ENCODE peak calls at places on chromosomes 1 and 21, in nine cellular contexts. Z is brain microvascular endothelial cell, D is AG10803, R is B cell, W is pancreas, B is cardiac fibroblast, F is upper lobe of left lung, S is fibroblast of lung, J is GM12865. H is an unnamed sample.

GRCh38 chr1:32447469-32448185 is 17.2 kb upstream of the ZBTB8B start:
- DNase-seq in S (peak), R (no peak), B (peak), Z (peak), D (peak), F (no peak), J (no peak), W (no peak), H (no peak)

GRCh38 chr1:26831546-26832248 is 5.2 kb downstream of the ZDHHC18 start:
- DNase-seq in Z (no peak), S (peak), W (no peak), J (no peak), B (peak), D (peak), R (no peak), F (no peak), H (no peak)

GRCh38 chr1:220157738-220158137 is 63.8 kb downstream of the IARS2 start:
- DNase-seq in S (no peak), D (no peak), W (no peak), R (no peak), J (no peak), F (no peak), B (no peak), Z (no peak), H (no peak)

GRCh38 chr1:101520302-101520701 is 283.5 kb downstream of the S1PR1 start:
- DNase-seq in S (peak), W (no peak), Z (peak), J (peak), F (no peak), D (peak), R (peak), B (peak), H (peak)

GRCh38 chr21:16913010-16913409 is 599.8 kb upstream of the CXADR start:
- DNase-seq in B (no peak), S (no peak), D (no peak), W (no peak), Z (no peak), F (no peak), J (no peak), R (no peak), H (no peak)

GRCh38 chr1:203671047-203671446 is 44.4 kb downstream of the ATP2B4 start:
- DNase-seq in Z (no peak), W (no peak), R (no peak), J (no peak), B (no peak), D (no peak), S (peak), F (no peak), H (no peak)

GRCh38 chr1:168488153-168488552 is 55.6 kb downstream of the XCL2 start:
- DNase-seq in Z (no peak), S (peak), B (peak), F (no peak), J (no peak), R (no peak), W (peak), D (peak), H (no peak)

GRCh38 chr1:1827456-1827855 is 49.2 kb upstream of the NADK start:
- DNase-seq in S (no peak), B (no peak), Z (no peak), D (peak), W (no peak), J (no peak), F (no peak), R (no peak), H (no peak)

GRCh38 chr1:30929135-30929889 is 20.8 kb upstream of the SDC3 start:
- DNase-seq in W (peak), B (peak), S (peak), Z (peak), R (peak), D (peak), J (peak), F (no peak), H (peak)

GRCh38 chr1:1170215-1170890 is 3.3 kb upstream of the TTLL10 start:
- DNase-seq in S (no peak), Z (no peak), W (no peak), F (no peak), R (peak), D (no peak), B (no peak), J (no peak), H (no peak)

GRCh38 chr1:1349256-1350012 is at the start of gene DVL1:
- DNase-seq in D (peak), J (peak), W (peak), S (peak), B (peak), F (peak), R (peak), Z (no peak), H (peak)

GRCh38 chr1:67804710-67805109 is 28.6 kb downstream of the GNG12 start:
- DNase-seq in Z (no peak), J (no peak), B (no peak), F (no peak), S (no peak), D (no peak), W (no peak), R (no peak), H (no peak)

GRCh38 chr21:31347435-31348032 is 3.5 kb upstream of the TIAM1 start:
- DNase-seq in Z (peak), J (no peak), D (peak), S (peak), B (peak), W (no peak), F (no peak), R (no peak), H (no peak)

GRCh38 chr1:38500891-38501290 is 358.7 kb downstream of the RRAGC start:
- DNase-seq in Z (no peak), J (no peak), S (no peak), W (no peak), F (no peak), D (no peak), B (no peak), R (no peak), H (no peak)

GRCh38 chr1:234495231-234495990 is 16.4 kb upstream of the TARBP1 start:
- DNase-seq in F (no peak), J (peak), D (peak), S (peak), B (peak), W (no peak), R (no peak), Z (peak), H (peak)

GRCh38 chr21:45551316-45551715 is 9.1 kb upstream of the SLC19A1 start:
- DNase-seq in B (peak), Z (peak), R (peak), J (peak), F (no peak), D (peak), W (no peak), S (peak), H (no peak)

GRCh38 chr1:209505044-209505443 is 78.5 kb upstream of the CAMK1G start:
- DNase-seq in J (no peak), W (no peak), S (no peak), F (no peak), Z (peak), R (no peak), D (peak), B (no peak), H (no peak)

GRCh38 chr1:170705981-170706380 is 42.0 kb downstream of the PRRX1 start:
- DNase-seq in J (no peak), S (no peak), D (no peak), B (no peak), Z (no peak), F (no peak), W (no peak), R (no peak), H (no peak)

GRCh38 chr1:115190766-115191165 is 101.5 kb upstream of the TSPAN2 start:
- DNase-seq in J (no peak), D (peak), B (no peak), F (no peak), Z (no peak), S (peak), R (no peak), W (no peak), H (no peak)

GRCh38 chr1:234969630-234970370 is 158.8 kb downstream of the TOMM20 start:
- DNase-seq in D (peak), B (peak), Z (peak), F (peak), J (no peak), S (peak), W (peak), R (no peak), H (no peak)

GRCh38 chr1:2602311-2602835 is 15.8 kb downstream of the PRXL2B start:
- DNase-seq in R (no peak), J (no peak), Z (no peak), D (no peak), S (no peak), W (no peak), B (no peak), F (peak), H (no peak)

GRCh38 chr1:64912191-64912590 is 54.2 kb downstream of the JAK1 start:
- DNase-seq in B (no peak), R (no peak), F (no peak), J (no peak), W (no peak), D (no peak), Z (no peak), S (no peak), H (no peak)

GRCh38 chr1:32868806-32869455 is 1.8 kb downstream of the FNDC5 start:
- DNase-seq in J (no peak), F (no peak), D (no peak), W (no peak), Z (no peak), R (no peak), S (no peak), B (no peak), H (no peak)

GRCh38 chr1:171850951-171851350 is 9.7 kb downstream of the DNM3 start:
- DNase-seq in J (no peak), Z (no peak), S (no peak), F (no peak), D (no peak), W (peak), R (no peak), B (no peak), H (no peak)

GRCh38 chr1:32753532-32754281 is 51.1 kb upstream of the SYNC start:
- DNase-seq in S (no peak), F (peak), W (peak), B (peak), R (peak), J (peak), Z (no peak), D (peak), H (peak)

GRCh38 chr1:175157200-175157599 is 35.4 kb downstream of the KIAA0040 start:
- DNase-seq in W (no peak), D (no peak), F (no peak), J (no peak), B (no peak), S (no peak), R (no peak), Z (no peak), H (no peak)

GRCh38 chr1:215845224-215845902 is 278.3 kb downstream of the KCTD3 start:
- DNase-seq in B (peak), S (peak), Z (peak), D (peak), J (no peak), R (no peak), F (no peak), W (no peak), H (no peak)

GRCh38 chr1:7159116-7159781 is 374.0 kb downstream of the CAMTA1 start:
- DNase-seq in D (no peak), B (no peak), F (no peak), S (peak), R (no peak), Z (no peak), W (no peak), J (no peak), H (no peak)

GRCh38 chr1:85705940-85706339 is 2.3 kb downstream of the ZNHIT6 start:
- DNase-seq in R (no peak), S (no peak), B (no peak), F (no peak), Z (no peak), W (no peak), D (no peak), J (no peak), H (no peak)

GRCh38 chr1:50438945-50439344 is 15.7 kb upstream of the DMRTA2 start:
- DNase-seq in R (no peak), Z (no peak), S (no peak), D (peak), B (no peak), J (no peak), F (no peak), W (no peak), H (no peak)

GRCh38 chr1:50441183-50441582 is 17.9 kb upstream of the DMRTA2 start:
- DNase-seq in B (no peak), S (no peak), J (no peak), D (no peak), F (no peak), R (no peak), Z (no peak), W (no peak), H (no peak)

DNA sequence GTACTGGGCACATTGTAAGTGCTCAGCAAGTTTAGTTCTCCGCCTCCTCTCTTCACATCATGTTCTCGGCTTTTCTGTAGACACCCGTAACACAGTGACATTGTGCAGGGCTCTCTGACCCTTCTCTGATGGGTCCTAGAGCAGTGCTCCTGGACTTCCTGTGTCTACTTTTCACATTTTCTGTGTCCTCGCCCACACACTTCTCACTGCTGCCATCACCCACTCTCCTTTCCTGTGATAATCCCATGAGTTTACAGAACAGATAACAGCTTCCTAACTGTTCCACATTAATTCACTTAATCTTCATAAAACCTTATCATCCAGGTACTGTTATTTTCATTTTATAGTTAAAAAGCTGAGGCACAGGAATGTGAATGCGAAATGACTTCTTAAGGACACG is 13.2 kb upstream of the DMRTA2 start:
- DNase-seq in Z (no peak), R (no peak), W (no peak), D (no peak), J (no peak), S (no peak), B (no peak), F (no peak), H (no peak)
- TF ChIP-seq CTCF in Z (no peak), R (no peak), W (no peak), D (no peak), J (no peak), S (no peak), B (no peak), F (no peak), H (no peak)

GRCh38 chr1:40755052-40755451 is 28.5 kb upstream of the KCNQ4 start:
- DNase-seq in D (peak), W (no peak), B (peak), Z (no peak), S (peak), R (no peak), J (no peak), F (no peak), H (no peak)
- TF ChIP-seq CTCF in D (no peak), W (no peak), B (no peak), Z (no peak), S (no peak), R (no peak), J (no peak), F (no peak), H (no peak)

DNA sequence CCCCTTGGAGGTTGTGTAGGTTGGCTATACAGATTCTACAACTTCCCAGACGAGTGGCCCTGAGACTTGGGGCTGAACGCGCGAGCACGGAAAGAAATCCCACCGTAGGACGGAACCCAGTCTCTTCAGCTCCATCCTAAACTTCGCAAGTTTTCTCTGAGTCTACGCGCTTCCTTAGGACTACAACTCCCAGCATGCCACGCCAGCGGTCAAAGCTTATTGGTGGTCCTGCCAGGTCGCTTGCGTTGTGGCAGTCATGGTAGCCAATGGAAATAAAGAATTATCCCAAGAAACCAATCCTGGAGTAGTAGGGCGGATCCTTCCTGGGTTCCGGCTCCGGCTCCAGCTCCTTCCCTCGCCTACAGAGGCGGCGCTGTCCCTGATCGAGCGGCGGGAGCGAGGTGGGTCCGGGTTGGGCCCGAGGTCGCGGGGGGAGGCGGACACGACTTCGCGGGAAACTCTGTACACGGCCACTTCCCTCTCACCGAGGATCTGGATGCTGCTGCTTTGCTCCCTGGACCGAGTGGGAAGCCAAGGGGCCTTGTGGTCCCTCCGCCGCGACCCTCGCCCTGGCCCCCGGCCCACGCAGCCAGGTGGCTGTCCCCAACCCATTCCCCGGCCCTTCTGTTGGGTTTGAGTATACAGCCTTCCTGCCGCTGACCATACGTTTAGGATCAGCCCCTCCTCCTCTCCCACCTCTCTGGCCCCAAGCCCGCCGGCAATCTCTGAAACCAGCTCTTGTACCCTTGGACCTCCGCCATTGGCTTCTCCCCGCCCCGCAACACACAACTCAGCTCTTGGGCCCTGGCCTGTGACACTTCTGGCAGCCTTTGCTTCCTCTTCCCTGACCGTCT is at the start of gene ZNF691:
- DNase-seq in F (peak), S (peak), W (peak), B (peak), R (peak), J (peak), D (peak), Z (peak), H (peak)
- TF ChIP-seq CTCF in F (peak), S (peak), W (no peak), B (peak), R (peak), J (peak), D (peak), Z (peak), H (peak)

GRCh38 chr1:159778266-159778665 is 2.5 kb upstream of the DUSP23 start:
- DNase-seq in D (no peak), W (no peak), Z (no peak), R (no peak), J (no peak), B (no peak), S (no peak), F (no peak), H (no peak)
- TF ChIP-seq CTCF in D (no peak), W (no peak), Z (no peak), R (no peak), J (no peak), B (no peak), S (no peak), F (no peak), H (no peak)

GRCh38 chr1:58249729-58250586 is 296.6 kb downstream of the OMA1 start:
- DNase-seq in B (peak), D (peak), J (peak), W (peak), R (no peak), S (peak), F (peak), Z (peak), H (peak)
- TF ChIP-seq CTCF in B (no peak), D (no peak), J (no peak), W (no peak), R (no peak), S (no peak), F (no peak), Z (no peak), H (no peak)

GRCh38 chr1:8314346-8315280 is 3.3 kb upstream of the SLC45A1 start:
- DNase-seq in S (peak), D (peak), Z (peak), W (peak), B (peak), J (peak), F (no peak), R (no peak), H (peak)

GRCh38 chr1:8312235-8313218 is 5.4 kb upstream of the SLC45A1 start:
- DNase-seq in W (peak), S (no peak), R (no peak), J (no peak), D (no peak), F (no peak), B (peak), Z (no peak), H (no peak)

GRCh38 chr1:8317647-8318360 is at the start of gene SLC45A1:
- DNase-seq in F (peak), J (peak), S (peak), D (peak), W (peak), B (peak), R (peak), Z (peak), H (peak)

GRCh38 chr1:8318436-8318835 is 522 bp downstream of the SLC45A1 start:
- DNase-seq in F (no peak), D (no peak), Z (no peak), J (no peak), B (no peak), R (peak), S (no peak), W (no peak), H (no peak)

DNA sequence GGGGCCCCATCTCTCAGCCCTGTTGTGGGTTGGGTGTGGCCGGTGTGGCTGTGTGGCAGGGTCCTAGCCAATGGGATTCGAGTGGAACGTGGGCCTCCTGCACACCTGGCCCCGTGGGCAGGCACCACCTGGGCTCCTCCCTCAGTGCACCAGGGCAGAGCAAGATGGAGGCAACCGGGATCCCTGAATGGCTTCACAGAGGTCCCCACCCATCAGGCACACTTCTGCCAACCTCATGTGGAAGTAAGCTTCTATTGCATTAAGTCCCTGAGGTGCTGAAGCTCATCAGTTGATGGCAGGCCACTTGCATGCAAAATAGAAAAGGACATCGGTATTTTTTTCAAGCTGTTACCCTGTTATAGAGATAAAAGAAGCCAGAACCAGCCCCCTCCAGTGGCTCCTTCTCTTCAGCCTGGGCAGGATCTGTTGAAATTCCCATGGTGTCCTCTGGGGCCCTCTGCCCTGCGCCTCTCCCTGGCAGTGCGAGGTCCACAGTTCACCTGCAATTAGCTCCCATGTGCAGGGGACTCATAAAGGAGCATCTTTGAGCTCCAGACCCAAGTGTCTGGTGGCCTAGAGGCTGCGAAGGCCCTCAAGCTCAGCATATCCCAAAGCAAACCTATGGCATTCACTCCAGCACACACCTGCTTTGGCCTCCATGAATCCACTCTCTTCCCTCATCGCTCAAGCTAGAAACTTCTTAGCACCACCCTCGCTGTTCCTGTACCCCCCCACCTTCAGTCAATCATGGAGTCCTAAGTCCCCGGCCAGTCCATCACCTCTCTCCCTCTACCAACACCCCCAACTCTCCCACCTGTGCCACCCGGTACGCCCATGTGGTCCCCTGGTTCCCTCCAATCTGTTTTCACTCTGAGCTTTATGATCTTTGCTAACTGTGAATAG is 2.1 kb upstream of the SLC45A1 start:
- DNase-seq in R (no peak), W (no peak), S (no peak), D (no peak), B (no peak), F (no peak), Z (no peak), J (no peak), H (no peak)
- TF ChIP-seq CTCF in R (no peak), W (no peak), S (peak), D (no peak), B (peak), F (no peak), Z (peak), J (no peak), H (no peak)

H was measured in GM10248.